ENCODE peak calls at places on chromosomes 13 and 19, in four cellular contexts. G, L, T and F are unnamed samples.

GRCh38 chr13:81821259-81821658 is 1480.3 kb upstream of the SPRY2 start:
- DNase-seq in G (no peak), L (no peak), T (no peak), F (no peak)

GRCh38 chr19:18980432-18981020 is 39.5 kb upstream of the HOMER3 start:
- DNase-seq in G (no peak), L (no peak), T (no peak), F (no peak)

GRCh38 chr19:14505488-14506239 is 9.7 kb upstream of the GIPC1 start:
- DNase-seq in G (peak; percentile 87), L (peak; percentile 72), T (peak; percentile 93), F (peak; percentile 71)

GRCh38 chr19:48487944-48488343 is 18.8 kb downstream of the CYTH2 start:
- DNase-seq in G (peak; percentile 88), L (peak; percentile 73), T (peak; percentile 92), F (peak; percentile 88)

GRCh38 chr13:31814523-31814922 is 75.2 kb downstream of the RXFP2 start:
- DNase-seq in G (no peak), L (no peak), T (no peak), F (no peak)

GRCh38 chr13:111460548-111461444 is 140.4 kb downstream of the TEX29 start:
- DNase-seq in G (peak; percentile 23), L (peak; percentile 50), T (peak; percentile 19), F (peak; percentile 39)

GRCh38 chr19:48826606-48827020 is 9.7 kb downstream of the HSD17B14 start:
- DNase-seq in G (no peak), L (no peak), T (no peak), F (no peak)

GRCh38 chr19:41911889-41912731 is 16.1 kb downstream of the ERFL start:
- DNase-seq in G (no peak), L (no peak), T (no peak), F (no peak)

GRCh38 chr13:113916330-113916815 is 52.5 kb upstream of the GAS6 start:
- DNase-seq in G (no peak), L (peak; percentile 88), T (peak; percentile 82), F (no peak)

GRCh38 chr13:30148171-30148754 is 159.1 kb downstream of the KATNAL1 start:
- DNase-seq in G (no peak), L (no peak), T (no peak), F (no peak)

GRCh38 chr19:15292847-15293582 is 39.3 kb downstream of the BRD4 start:
- DNase-seq in G (no peak), L (no peak), T (no peak), F (no peak)

GRCh38 chr13:30158774-30159445 is 148.4 kb downstream of the KATNAL1 start:
- DNase-seq in G (peak; percentile 24), L (peak; percentile 91), T (no peak), F (peak; percentile 47)

GRCh38 chr13:97700306-97700848 is 253.1 kb upstream of the IPO5 start:
- DNase-seq in G (no peak), L (no peak), T (no peak), F (no peak)

GRCh38 chr13:107790360-107790759 is 425.0 kb downstream of the LIG4 start:
- DNase-seq in G (no peak), L (no peak), T (no peak), F (no peak)

GRCh38 chr13:80658705-80659104 is 317.8 kb upstream of the SPRY2 start:
- DNase-seq in G (no peak), L (no peak), T (no peak), F (no peak)

GRCh38 chr13:99978781-99979452 is 2.7 kb upstream of the ZIC2 start:
- DNase-seq in G (no peak), L (no peak), T (no peak), F (no peak)

GRCh38 chr13:40445557-40445990 is 220.9 kb downstream of the FOXO1 start:
- DNase-seq in G (no peak), L (peak; percentile 49), T (peak; percentile 98), F (peak; percentile 46)